ENCODE peak calls at places on chromosomes 16 and 17, in eight cellular contexts. D, C, K, I, G, E, N and U are unnamed samples.

GRCh38 chr16:89720520-89720858 is 209 bp downstream of the VPS9D1 start:
- DNase-seq in G (no peak), I (no peak), K (no peak), N (no peak), C (peak), E (peak), D (no peak), U (no peak)

GRCh38 chr17:80212962-80213650 is 7.0 kb downstream of the SGSH start:
- DNase-seq in K (no peak), D (no peak), E (no peak), N (no peak), G (no peak), C (peak), I (peak), U (no peak)

GRCh38 chr16:77951788-77952187 is 70.6 kb upstream of the CLEC3A start:
- DNase-seq in C (no peak), E (no peak), K (no peak), D (no peak), N (peak), G (no peak), I (no peak), U (no peak)

GRCh38 chr17:82458885-82459424 is 414 bp downstream of the NARF start:
- DNase-seq in I (no peak), C (no peak), E (peak), N (no peak), D (no peak), G (peak), K (peak), U (no peak)

GRCh38 chr17:36993227-36993626 is 44.5 kb downstream of the AATF start:
- DNase-seq in I (no peak), K (no peak), D (no peak), C (no peak), G (no peak), E (no peak), N (peak), U (no peak)

GRCh38 chr16:68756250-68757051 is 19.4 kb downstream of the CDH1 start:
- DNase-seq in D (no peak), N (peak), G (no peak), I (no peak), E (no peak), C (no peak), K (no peak), U (no peak)

GRCh38 chr16:53007095-53007494 is 45.6 kb downstream of the CHD9NB start:
- DNase-seq in G (no peak), N (no peak), K (no peak), C (no peak), E (no peak), I (no peak), D (no peak), U (no peak)

GRCh38 chr17:35799942-35800341 is 4.5 kb upstream of the MMP28 start:
- DNase-seq in I (no peak), N (no peak), E (no peak), G (peak), D (peak), C (peak), K (peak), U (peak)

GRCh38 chr17:7912927-7913524 is 3.1 kb downstream of the RNF227 start:
- DNase-seq in G (no peak), D (peak), K (peak), I (peak), C (no peak), E (peak), N (peak), U (peak)

GRCh38 chr17:32622540-32622939 is 135.7 kb downstream of the CDK5R1 start:
- DNase-seq in D (no peak), I (no peak), K (no peak), N (no peak), G (no peak), E (no peak), C (no peak), U (no peak)

GRCh38 chr17:77842148-77842905 is 116.2 kb upstream of the TNRC6C start:
- DNase-seq in G (peak), C (peak), N (no peak), E (no peak), D (peak), I (no peak), K (peak), U (no peak)

GRCh38 chr17:61380836-61381525 is 18.7 kb upstream of the TBX2 start:
- DNase-seq in N (no peak), E (no peak), I (no peak), G (peak), K (no peak), C (peak), D (no peak), U (no peak)

GRCh38 chr16:68197250-68197649 is 38.7 kb downstream of the ESRP2 start:
- DNase-seq in K (no peak), G (no peak), N (no peak), I (no peak), C (no peak), D (no peak), E (peak), U (no peak)

GRCh38 chr17:72192409-72193192 is 71.8 kb downstream of the SOX9 start:
- DNase-seq in D (peak), K (peak), G (no peak), N (no peak), C (no peak), E (peak), I (no peak), U (no peak)

GRCh38 chr17:66989076-66989475 is 24.6 kb downstream of the CACNG4 start:
- DNase-seq in D (no peak), I (no peak), E (no peak), K (no peak), C (no peak), G (no peak), N (no peak), U (no peak)

GRCh38 chr16:76441391-76441790 is 164.2 kb downstream of the CNTNAP4 start:
- DNase-seq in E (no peak), N (no peak), C (no peak), I (no peak), K (no peak), D (no peak), G (no peak), U (no peak)

GRCh38 chr16:11901091-11901490 is 14.7 kb downstream of the GSPT1 start:
- DNase-seq in G (no peak), K (peak), E (no peak), C (no peak), D (no peak), N (no peak), I (no peak), U (no peak)

GRCh38 chr16:78660795-78661194 is 561.3 kb downstream of the WWOX start:
- DNase-seq in G (no peak), C (no peak), D (no peak), K (no peak), E (no peak), I (no peak), N (no peak), U (no peak)

GRCh38 chr17:65023791-65024190 is 32.7 kb downstream of the GNA13 start:
- DNase-seq in K (no peak), C (no peak), I (no peak), N (no peak), G (no peak), D (no peak), E (no peak), U (peak)

GRCh38 chr16:85563515-85564276 is 49.4 kb upstream of the GSE1 start:
- DNase-seq in I (no peak), K (peak), G (peak), E (peak), C (peak), N (no peak), D (peak), U (peak)

GRCh38 chr16:52549011-52549692 is 2.2 kb upstream of the TOX3 start:
- DNase-seq in D (no peak), C (no peak), K (no peak), G (no peak), E (no peak), N (no peak), I (no peak), U (no peak)

GRCh38 chr16:24568392-24568791 is 29.0 kb downstream of the RBBP6 start:
- DNase-seq in E (no peak), I (no peak), N (no peak), G (no peak), K (peak), C (no peak), D (no peak), U (peak)

GRCh38 chr16:89268987-89269735 is 51.7 kb downstream of the ZNF778 start:
- DNase-seq in K (no peak), E (peak), I (no peak), G (no peak), D (peak), N (no peak), C (no peak), U (peak)

GRCh38 chr16:53745753-53746258 is 41.9 kb downstream of the FTO start:
- DNase-seq in D (no peak), I (no peak), K (peak), G (no peak), C (no peak), N (no peak), E (no peak), U (peak)

GRCh38 chr17:1787301-1787902 is 25.5 kb downstream of the SERPINF1 start:
- DNase-seq in N (no peak), I (no peak), D (peak), G (peak), E (peak), K (peak), C (peak), U (peak)

GRCh38 chr17:80588687-80589086 is 44.0 kb downstream of the RPTOR start:
- DNase-seq in C (no peak), D (no peak), N (no peak), G (no peak), E (no peak), I (no peak), K (no peak), U (peak)

GRCh38 chr17:67208232-67208631 is 36.8 kb downstream of the HELZ start:
- DNase-seq in D (no peak), K (no peak), N (no peak), I (no peak), C (no peak), E (no peak), G (no peak), U (no peak)

GRCh38 chr17:64004903-64005733 is 7.0 kb downstream of the PRR29 start:
- DNase-seq in I (no peak), K (no peak), D (no peak), N (no peak), C (peak), E (no peak), G (peak), U (no peak)

GRCh38 chr16:4323845-4324478 is 8.1 kb downstream of the GLIS2 start:
- DNase-seq in E (peak), K (peak), I (no peak), C (no peak), D (peak), N (no peak), G (peak), U (peak)

GRCh38 chr16:4801962-4802658 is at the start of gene ROGDI:
- DNase-seq in I (peak), N (peak), K (peak), E (peak), G (peak), D (peak), C (peak), U (no peak)